ENCODE peak calls at places on chromosomes 13 and 19, in four cellular contexts. T is HFFc6, P is endodermal cell, O is glutamatergic neuron. X is an unnamed sample.

GRCh38 chr19:2312819-2313501 is 5.0 kb upstream of the LINGO3 start:
- DNase-seq in T (no peak), P (no peak), O (no peak), X (no peak)

GRCh38 chr13:101714195-101714594 is 261.7 kb downstream of the ITGBL1 start:
- DNase-seq in T (no peak), P (no peak), O (no peak), X (no peak)

GRCh38 chr19:45138303-45138751 is 22.5 kb downstream of the NKPD1 start:
- DNase-seq in P (no peak), T (no peak), O (no peak), X (no peak)

GRCh38 chr13:74662895-74663294 is 528.7 kb upstream of the KLF12 start:
- DNase-seq in O (no peak), T (no peak), P (no peak), X (peak)

GRCh38 chr13:100630564-100630963 is 42.0 kb upstream of the GGACT start:
- DNase-seq in O (no peak), T (no peak), P (no peak), X (no peak)

GRCh38 chr13:37460211-37460610 is 138.4 kb downstream of the POSTN start:
- DNase-seq in O (no peak), T (peak), P (no peak), X (no peak)

GRCh38 chr19:2888739-2889224 is 11.9 kb upstream of the ZNF57 start:
- DNase-seq in P (no peak), T (no peak), O (no peak), X (peak)

GRCh38 chr19:10895363-10895762 is 24.0 kb downstream of the CARM1 start:
- DNase-seq in P (peak), T (no peak), O (no peak), X (no peak)

GRCh38 chr13:99339736-99340392 is 32.7 kb upstream of the GPR183 start:
- DNase-seq in T (peak), O (peak), P (no peak), X (no peak)

GRCh38 chr13:28245465-28245864 is 107.1 kb downstream of the PAN3 start:
- DNase-seq in O (no peak), P (no peak), T (no peak), X (no peak)

GRCh38 chr13:64534302-64534701 is 2695.8 kb downstream of the PCDH9 start:
- DNase-seq in T (no peak), O (no peak), P (no peak), X (no peak)

GRCh38 chr19:50387176-50387867 is 3.2 kb downstream of the POLD1 start:
- DNase-seq in O (no peak), P (no peak), T (no peak), X (peak)

GRCh38 chr19:46746281-46746965 is at the start of gene STRN4:
- DNase-seq in T (no peak), P (peak), O (peak), X (peak)

GRCh38 chr19:51059715-51060114 is 5.2 kb downstream of the KLK13 start:
- DNase-seq in P (no peak), T (no peak), O (no peak), X (no peak)

GRCh38 chr13:42041017-42041683 is 7.3 kb upstream of the DGKH start:
- DNase-seq in T (peak), O (peak), P (peak), X (no peak)

GRCh38 chr19:31354919-31355318 is 5.7 kb upstream of the TSHZ3 start:
- DNase-seq in T (no peak), P (peak), O (no peak), X (no peak)

GRCh38 chr19:31354316-31354715 is 5.1 kb upstream of the TSHZ3 start:
- DNase-seq in P (peak), T (no peak), O (no peak), X (no peak)

GRCh38 chr19:31355330-31356289 is 6.4 kb upstream of the TSHZ3 start:
- DNase-seq in T (no peak), O (no peak), P (peak), X (no peak)

GRCh38 chr19:31357315-31357673 is 8.1 kb upstream of the TSHZ3 start:
- DNase-seq in O (no peak), T (no peak), P (no peak), X (no peak)

GRCh38 chr19:31356587-31357314 is 7.5 kb upstream of the TSHZ3 start:
- DNase-seq in T (no peak), P (peak), O (peak), X (no peak)
- TF ChIP-seq CTCF in T (peak), P (peak), O (peak), X (no peak)

GRCh38 chr13:68234278-68234677 is 1004.1 kb upstream of the PCDH9 start:
- DNase-seq in P (no peak), T (no peak), O (no peak), X (no peak)
- TF ChIP-seq CTCF in P (peak), T (no peak), O (no peak), X (no peak)

GRCh38 chr19:8307400-8307964 is 676 bp downstream of the CD320 start:
- DNase-seq in P (peak), T (no peak), O (no peak), X (peak)
- TF ChIP-seq CTCF in P (peak), T (no peak), O (no peak), X (no peak)

GRCh38 chr13:110089100-110089499 is 217.9 kb downstream of the COL4A1 start:
- DNase-seq in T (no peak), P (no peak), O (no peak), X (no peak)

GRCh38 chr13:110092869-110093268 is 214.1 kb downstream of the COL4A1 start:
- DNase-seq in O (no peak), P (no peak), T (no peak), X (peak)

DNA sequence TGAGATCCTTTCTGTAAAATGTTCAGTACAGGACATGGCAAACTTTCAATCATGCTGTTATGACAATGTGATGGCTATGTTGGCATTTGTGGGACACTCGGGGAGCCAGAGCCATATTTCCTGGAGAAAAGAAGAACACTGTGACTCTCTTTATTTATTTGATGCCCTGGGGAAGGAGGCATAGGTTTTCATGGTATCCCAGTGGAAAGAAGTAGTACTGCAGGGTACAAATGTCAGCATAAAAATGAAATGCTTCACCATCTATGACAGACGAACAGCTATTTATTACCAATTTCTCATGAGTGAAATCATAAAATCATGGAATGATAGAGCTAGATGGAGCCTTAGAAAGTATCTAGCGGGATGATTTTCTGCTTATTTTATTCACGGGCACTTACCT is 217.1 kb downstream of the COL4A1 start:
- DNase-seq in P (no peak), O (no peak), T (no peak), X (no peak)
- TF ChIP-seq CTCF in P (peak), O (peak), T (peak), X (peak)

DNA sequence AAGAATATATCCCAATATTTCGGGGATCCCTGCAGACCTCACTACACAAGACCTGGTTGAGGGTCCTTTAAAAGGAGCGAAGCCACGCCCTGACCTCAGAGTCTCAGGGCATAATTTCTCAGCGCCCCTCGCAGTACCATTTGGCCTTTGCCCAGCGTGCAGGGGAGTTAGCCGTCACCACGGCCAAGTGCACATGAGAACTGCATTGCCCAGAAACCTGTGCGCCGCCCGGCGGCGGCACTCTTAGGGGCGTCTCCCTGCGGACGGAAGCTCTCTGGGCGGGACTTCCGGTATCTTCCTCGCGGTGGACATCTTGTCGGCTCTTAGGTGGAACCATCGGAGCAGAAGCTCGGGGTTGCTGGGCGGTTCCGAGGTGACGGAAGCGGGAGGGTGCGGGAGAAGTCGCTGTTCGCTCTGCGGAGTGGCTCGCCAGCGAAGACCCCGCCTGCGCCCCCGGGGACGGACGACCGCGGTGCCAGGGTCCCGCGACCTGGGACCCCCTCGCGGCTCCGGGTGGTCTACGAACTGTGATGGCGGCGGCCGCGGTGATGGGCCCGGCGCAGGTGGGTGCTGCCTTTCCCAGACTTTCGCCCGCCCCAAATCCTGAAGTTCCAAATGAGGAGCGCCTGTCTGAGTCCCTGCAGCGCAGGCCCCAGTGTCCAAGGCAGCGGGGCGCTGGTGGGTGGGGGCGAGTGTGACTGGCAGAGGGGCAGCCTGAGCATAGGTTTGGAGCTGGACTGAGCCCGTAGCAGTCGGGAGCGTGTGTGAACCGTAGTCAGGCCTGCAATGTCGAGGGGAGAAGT is at the start of gene ZNF134:
- DNase-seq in P (peak), T (peak), O (peak), X (peak)
- TF ChIP-seq CTCF in P (peak), T (peak), O (no peak), X (peak)

X was measured in foreskin fibroblast.